ENCODE peak calls at places on chromosomes 5 and 9, in seven cellular contexts. X, D, U, Y, T, L and R are unnamed samples. For H3K9me3 and H3K4me1, the result is how much of the 10 kb centered on the place peaks cover.

GRCh38 chr5:9739135-9739534 is 109.0 kb upstream of the TAS2R1 start:
- DNase-seq in X (no peak), D (no peak), U (no peak), Y (no peak), T (no peak), L (no peak), R (no peak)

GRCh38 chr5:138053554-138053953 is 20.7 kb upstream of the FAM13B start:
- DNase-seq in X (no peak), D (no peak), U (no peak), Y (no peak), T (no peak), L (no peak), R (no peak)

GRCh38 chr9:105243935-105244273 is 547 bp upstream of the SLC44A1 start:
- DNase-seq in X (no peak), D (no peak), U (no peak), Y (no peak), T (no peak), L (no peak), R (no peak)

GRCh38 chr5:113513384-113514262 is at the start of gene YTHDC2:
- DNase-seq in X (peak), D (peak), U (peak), Y (peak), T (peak), L (peak), R (peak)

GRCh38 chr5:42691413-42691861 is 65.2 kb upstream of the CCDC152 start:
- DNase-seq in X (peak), D (no peak), U (peak), Y (peak), T (peak), L (no peak), R (no peak)

GRCh38 chr5:107704686-107705389 is 34.1 kb upstream of the EFNA5 start:
- DNase-seq in X (no peak), D (no peak), U (no peak), Y (no peak), T (no peak), L (no peak), R (no peak)

GRCh38 chr9:127216888-127217217 is 47.7 kb upstream of the GARNL3 start:
- DNase-seq in X (no peak), D (no peak), U (no peak), Y (no peak), T (no peak), L (no peak), R (no peak)

GRCh38 chr9:124457079-124457886 is 7.0 kb downstream of the ADGRD2 start:
- DNase-seq in X (no peak), D (no peak), U (no peak), Y (no peak), T (no peak), L (no peak), R (no peak)

GRCh38 chr5:82351754-82352145 is 73.6 kb upstream of the RPS23 start:
- DNase-seq in X (peak), D (no peak), U (peak), Y (no peak), T (peak), L (no peak), R (no peak)

GRCh38 chr5:1274471-1274870 is 20.4 kb downstream of the TERT start:
- DNase-seq in X (no peak), D (no peak), U (no peak), Y (no peak), T (no peak), L (no peak), R (no peak)

GRCh38 chr9:109996936-109997580 is 210.9 kb downstream of the C9orf152 start:
- DNase-seq in X (no peak), D (no peak), U (no peak), Y (no peak), T (no peak), L (no peak), R (no peak)

GRCh38 chr5:171513591-171513990 is 94.1 kb downstream of the FGF18 start:
- DNase-seq in X (no peak), D (no peak), U (no peak), Y (no peak), T (peak), L (no peak), R (no peak)

GRCh38 chr9:91782711-91783214 is 167.3 kb downstream of the ROR2 start:
- DNase-seq in X (no peak), D (no peak), U (no peak), Y (no peak), T (no peak), L (no peak), R (no peak)

GRCh38 chr9:4116091-4116581 is 183.7 kb downstream of the GLIS3 start:
- DNase-seq in X (no peak), D (no peak), U (no peak), Y (no peak), T (peak), L (no peak), R (no peak)

GRCh38 chr5:156640751-156641241 is 209.3 kb upstream of the PPP1R2B start:
- DNase-seq in X (no peak), D (no peak), U (no peak), Y (no peak), T (peak), L (no peak), R (no peak)

GRCh38 chr5:135210286-135211055 is 176.4 kb upstream of the PITX1 start:
- DNase-seq in X (no peak), D (peak), U (no peak), Y (no peak), T (no peak), L (no peak), R (no peak)

GRCh38 chr9:117750401-117750800 is 46.2 kb downstream of the TLR4 start:
- DNase-seq in X (no peak), D (no peak), U (no peak), Y (no peak), T (no peak), L (no peak), R (no peak)

GRCh38 chr5:180494510-180495181 is 467 bp downstream of the CNOT6 start:
- DNase-seq in X (peak), D (peak), U (no peak), Y (peak), T (no peak), L (no peak), R (peak)

GRCh38 chr9:135033487-135033886 is 54.0 kb upstream of the OLFM1 start:
- DNase-seq in X (no peak), D (no peak), U (no peak), Y (no peak), T (no peak), L (no peak), R (no peak)

GRCh38 chr9:137170486-137171148 is 766 bp upstream of the LRRC26 start:
- DNase-seq in X (no peak), D (no peak), U (no peak), Y (no peak), T (no peak), L (no peak), R (no peak)

GRCh38 chr5:179118338-179118737 is 58.2 kb downstream of the ZNF354C start:
- DNase-seq in X (no peak), D (no peak), U (no peak), Y (no peak), T (no peak), L (no peak), R (no peak)

GRCh38 chr5:6407547-6408259 is 29.4 kb upstream of the MED10 start:
- DNase-seq in X (no peak), D (no peak), U (no peak), Y (no peak), T (no peak), L (no peak), R (no peak)

GRCh38 chr9:93071464-93071863 is 13.0 kb downstream of the SUSD3 start:
- DNase-seq in X (no peak), D (no peak), U (no peak), Y (no peak), T (peak), L (no peak), R (no peak)

GRCh38 chr5:90056911-90057705 is 352.4 kb downstream of the CETN3 start:
- DNase-seq in X (no peak), D (no peak), U (no peak), Y (peak), T (no peak), L (no peak), R (no peak)

GRCh38 chr5:175059687-175060194 is 335.4 kb downstream of the MSX2 start:
- DNase-seq in X (peak), D (no peak), U (no peak), Y (peak), T (peak), L (no peak), R (no peak)

GRCh38 chr5:89399553-89399952 is 516.6 kb upstream of the MEF2C start:
- DNase-seq in X (no peak), D (no peak), U (no peak), Y (no peak), T (no peak), L (no peak), R (no peak)

GRCh38 chr5:142320851-142321560 is 3.8 kb downstream of the SPRY4 start:
- DNase-seq in X (peak), D (no peak), U (no peak), Y (no peak), T (peak), L (no peak), R (no peak)

GRCh38 chr5:171628344-171628743 is 157.3 kb upstream of the SMIM23 start:
- DNase-seq in X (no peak), D (no peak), U (no peak), Y (no peak), T (no peak), L (no peak), R (no peak)

GRCh38 chr9:112680731-112681402 is 37.0 kb downstream of the INIP start:
- DNase-seq in X (no peak), D (no peak), U (no peak), Y (no peak), T (no peak), L (no peak), R (no peak)

GRCh38 chr9:17064558-17064957 is 70.3 kb upstream of the CNTLN start:
- DNase-seq in X (no peak), D (no peak), U (no peak), Y (no peak), T (no peak), L (no peak), R (no peak)

GRCh38 chr5:112960316-112960715 is 16.3 kb upstream of the DCP2 start:
- DNase-seq in X (no peak), D (no peak), U (no peak), Y (no peak), T (no peak), L (no peak), R (no peak)

GRCh38 chr5:154654484-154655375 is 100.4 kb upstream of the LARP1 start:
- DNase-seq in X (no peak), D (no peak), U (no peak), Y (no peak), T (no peak), L (no peak), R (no peak)

GRCh38 chr5:100479079-100479688 is 56.0 kb upstream of the FAM174A start:
- DNase-seq in X (no peak), D (no peak), U (no peak), Y (no peak), T (peak), L (no peak), R (no peak)

GRCh38 chr5:136656811-136657210 is 291.5 kb upstream of the TRPC7 start:
- DNase-seq in X (no peak), D (no peak), U (peak), Y (no peak), T (peak), L (no peak), R (no peak)

GRCh38 chr9:34485822-34486221 is 27.2 kb downstream of the DNAI1 start:
- DNase-seq in X (no peak), D (no peak), U (no peak), Y (no peak), T (no peak), L (no peak), R (no peak)

DNA sequence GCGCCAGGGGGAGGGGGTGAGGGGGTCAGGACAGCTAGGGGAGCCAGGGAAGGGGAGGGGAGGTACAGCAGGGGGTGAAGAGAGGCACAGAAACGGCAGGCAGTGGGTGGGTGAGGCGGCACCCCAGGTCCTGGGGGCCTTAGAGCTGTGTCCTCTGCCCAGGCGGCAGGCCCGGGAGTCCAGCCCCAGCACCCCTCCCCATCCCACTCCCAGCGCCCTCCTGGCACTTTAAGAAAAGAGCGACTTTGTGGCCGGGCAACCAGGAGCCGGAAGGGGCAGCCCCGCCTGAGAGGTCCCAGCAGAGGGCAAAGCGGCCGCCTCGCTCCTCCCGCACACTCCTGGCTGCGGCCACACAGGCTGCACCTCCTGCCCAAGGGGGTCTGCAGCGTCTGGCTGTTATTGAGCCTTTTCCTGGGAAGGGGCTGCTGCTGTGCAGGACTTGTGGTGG is 42.6 kb downstream of the NACC2 start:
- DNase-seq in X (no peak), D (peak), U (peak), Y (no peak), T (no peak), L (no peak), R (no peak)
- H3K4me3 ChIP-seq in X (peak), D (peak), U (peak), Y (peak), T (no peak), L (peak), R (peak)

GRCh38 chr5:91177639-91178038 is 205.5 kb downstream of the ARRDC3 start:
- DNase-seq in X (no peak), D (no peak), U (no peak), Y (no peak), T (peak), L (no peak), R (no peak)
- H3K9me3 ChIP-seq in X (under half), D (under half), U (under half), Y (under half), T (under half), L (under half), R (under half)

DNA sequence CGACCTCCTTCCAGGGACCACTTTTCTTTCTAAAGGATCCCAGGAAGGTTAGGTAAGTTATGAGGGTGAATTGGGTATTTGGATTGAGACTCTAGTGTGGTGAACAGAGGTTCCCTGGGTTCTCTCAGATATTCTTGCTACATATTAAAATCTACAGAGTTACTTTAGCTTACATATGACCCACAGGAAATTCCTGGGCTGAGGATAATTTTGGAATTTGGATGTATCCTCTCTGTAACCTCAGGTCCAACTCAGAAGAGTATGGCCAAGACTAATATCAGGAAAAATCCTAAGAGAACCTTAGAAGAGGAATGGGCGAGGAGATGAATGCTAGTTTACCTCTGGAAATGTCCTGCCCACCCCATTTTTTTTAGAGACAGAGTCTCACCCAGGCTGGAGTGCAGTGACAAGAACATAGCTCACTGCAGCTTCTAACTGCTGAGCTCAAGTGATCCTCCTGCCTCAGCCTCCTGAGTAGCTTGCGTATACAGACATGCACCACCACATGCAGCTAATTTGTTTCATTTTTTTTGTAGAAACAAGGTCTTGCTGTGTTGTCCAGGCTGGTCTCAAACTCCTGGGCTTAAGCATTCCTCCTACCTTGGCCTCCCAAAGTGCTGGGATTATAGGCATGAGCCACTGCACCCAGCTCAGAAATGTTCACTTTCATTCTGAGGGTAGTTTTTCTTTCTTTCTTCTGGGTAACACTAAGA is 196.4 kb downstream of the ARHGEF28 start:
- DNase-seq in X (no peak), D (no peak), U (no peak), Y (no peak), T (no peak), L (no peak), R (no peak)
- H3K4me1 ChIP-seq in X (under half), D (under half), U (half or more), Y (under half), T (under half), L (under half), R (under half)

GRCh38 chr9:133635506-133635902 is 659 bp upstream of the DBH start:
- DNase-seq in X (no peak), D (no peak), U (no peak), Y (no peak), T (no peak), L (no peak), R (no peak)

GRCh38 chr9:133637451-133638055 is 1.4 kb downstream of the DBH start:
- DNase-seq in X (no peak), D (no peak), U (no peak), Y (no peak), T (no peak), L (no peak), R (no peak)

GRCh38 chr9:133635098-133635497 is 1.1 kb upstream of the DBH start:
- DNase-seq in X (no peak), D (no peak), U (no peak), Y (no peak), T (no peak), L (no peak), R (no peak)

GRCh38 chr9:133636902-133637301 is 739 bp downstream of the DBH start:
- DNase-seq in X (no peak), D (no peak), U (no peak), Y (no peak), T (no peak), L (no peak), R (no peak)

GRCh38 chr9:133635903-133636531 is at the start of gene DBH:
- DNase-seq in X (no peak), D (no peak), U (no peak), Y (no peak), T (no peak), L (no peak), R (no peak)
- H3K4me3 ChIP-seq in X (no peak), D (no peak), U (no peak), Y (no peak), T (no peak), L (no peak), R (no peak)

GRCh38 chr5:110219769-110220168 is 506.7 kb downstream of the TMEM232 start:
- DNase-seq in X (no peak), D (no peak), U (no peak), Y (no peak), T (no peak), L (no peak), R (no peak)

GRCh38 chr5:110224050-110224449 is 502.4 kb downstream of the TMEM232 start:
- DNase-seq in X (no peak), D (no peak), U (no peak), Y (no peak), T (no peak), L (no peak), R (no peak)

GRCh38 chr5:110218994-110219393 is 507.5 kb downstream of the TMEM232 start:
- DNase-seq in X (no peak), D (no peak), U (no peak), Y (no peak), T (no peak), L (no peak), R (no peak)

GRCh38 chr5:110225949-110226348 is 500.5 kb downstream of the TMEM232 start:
- DNase-seq in X (no peak), D (no peak), U (no peak), Y (no peak), T (no peak), L (no peak), R (no peak)

DNA sequence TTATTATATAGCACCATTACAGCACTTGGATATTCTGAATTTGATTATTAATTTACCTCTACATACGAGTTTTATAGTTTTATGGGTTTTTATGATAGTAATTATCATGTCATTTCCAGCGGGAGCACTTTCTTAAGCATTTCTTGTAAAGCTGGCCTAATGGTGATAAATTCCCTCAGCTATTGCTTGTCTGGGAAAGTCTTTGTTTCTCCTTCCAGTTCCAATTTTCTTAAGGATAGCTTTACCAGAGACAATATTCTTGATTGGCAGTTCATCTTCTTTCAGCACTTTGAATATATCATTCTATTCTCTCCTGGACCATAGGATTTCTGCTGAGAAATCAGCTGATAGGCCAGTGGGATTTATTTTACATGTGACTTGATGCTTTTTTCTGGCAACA is 505.4 kb downstream of the TMEM232 start:
- DNase-seq in X (no peak), D (no peak), U (no peak), Y (no peak), T (no peak), L (no peak), R (no peak)
- H3K9me3 ChIP-seq in X (under half), D (under half), U (under half), Y (under half), T (under half), L (under half), R (under half)

GRCh38 chr9:89440046-89440445 is 57.9 kb downstream of the SEMA4D start:
- DNase-seq in X (no peak), D (no peak), U (no peak), Y (no peak), T (no peak), L (no peak), R (no peak)
- H3K4me1 ChIP-seq in X (under half), D (half or more), U (under half), Y (under half), T (under half), L (half or more), R (half or more)

GRCh38 chr5:169583101-169583423 is 511 bp upstream of the SPDL1 start:
- DNase-seq in X (no peak), D (no peak), U (no peak), Y (no peak), T (no peak), L (no peak), R (no peak)
- H3K4me3 ChIP-seq in X (peak), D (peak), U (peak), Y (peak), T (peak), L (peak), R (peak)

GRCh38 chr5:172744106-172745104 is 26.6 kb downstream of the DUSP1 start:
- DNase-seq in X (no peak), D (peak), U (peak), Y (no peak), T (no peak), L (no peak), R (peak)
- H3K9me3 ChIP-seq in X (under half), D (under half), U (under half), Y (under half), T (under half), L (under half), R (under half)

GRCh38 chr9:38020251-38021076 is 48.6 kb downstream of the SHB start:
- DNase-seq in X (no peak), D (no peak), U (peak), Y (no peak), T (no peak), L (no peak), R (no peak)
- H3K4me1 ChIP-seq in X (half or more), D (half or more), U (half or more), Y (under half), T (half or more), L (under half), R (half or more)

GRCh38 chr9:128396970-128397613 is 23.6 kb upstream of the CERCAM start:
- DNase-seq in X (no peak), D (no peak), U (no peak), Y (peak), T (no peak), L (no peak), R (no peak)
- H3K4me3 ChIP-seq in X (no peak), D (no peak), U (no peak), Y (peak), T (no peak), L (peak), R (peak)